ENCODE peak calls at places on chromosomes 1 and 21, in four cellular contexts. One of them, this sample, is unnamed.

GRCh38 chr1:217275617-217276398 is 355.1 kb downstream of the GPATCH2 start:
- DNase-seq in A549: no peak
- DNase-seq in transverse colon: no peak
- DNase-seq in uterus: no peak
- DNase-seq in this sample: no peak

GRCh38 chr1:2480236-2480985 is 4.3 kb downstream of the PLCH2 start:
- DNase-seq in A549: no peak
- DNase-seq in transverse colon: no peak
- DNase-seq in uterus: no peak
- DNase-seq in this sample: no peak

GRCh38 chr1:6470132-6471085 is 4.4 kb upstream of the TNFRSF25 start:
- DNase-seq in A549: no peak
- DNase-seq in transverse colon: no peak
- DNase-seq in uterus: no peak
- DNase-seq in this sample: no peak

GRCh38 chr1:58573705-58574591 is 3.1 kb downstream of the TACSTD2 start:
- DNase-seq in A549: no peak
- DNase-seq in transverse colon: no peak
- DNase-seq in uterus: no peak
- DNase-seq in this sample: no peak

GRCh38 chr21:34974162-34974981 is 74.7 kb downstream of the RUNX1 start:
- DNase-seq in A549: no peak
- DNase-seq in transverse colon: no peak
- DNase-seq in uterus: no peak
- DNase-seq in this sample: no peak

GRCh38 chr1:38258085-38258484 is 211.5 kb upstream of the POU3F1 start:
- DNase-seq in A549: no peak
- DNase-seq in transverse colon: no peak
- DNase-seq in uterus: no peak
- DNase-seq in this sample: no peak

GRCh38 chr21:35932232-35932911 is 128.0 kb downstream of the SETD4 start:
- DNase-seq in A549: no peak
- DNase-seq in transverse colon: peak; percentile 37
- DNase-seq in uterus: peak; percentile 66
- DNase-seq in this sample: no peak

GRCh38 chr1:15007842-15008241 is 145.7 kb upstream of the TMEM51 start:
- DNase-seq in A549: no peak
- DNase-seq in transverse colon: no peak
- DNase-seq in uterus: no peak
- DNase-seq in this sample: no peak

GRCh38 chr1:112904071-112904830 is 51.7 kb downstream of the SLC16A1 start:
- DNase-seq in A549: no peak
- DNase-seq in transverse colon: no peak
- DNase-seq in uterus: no peak
- DNase-seq in this sample: no peak

GRCh38 chr1:3911981-3912808 is 12.1 kb upstream of the C1orf174 start:
- DNase-seq in A549: no peak
- DNase-seq in transverse colon: peak; percentile 6
- DNase-seq in uterus: no peak
- DNase-seq in this sample: no peak

GRCh38 chr1:3911521-3911845 is 11.4 kb upstream of the C1orf174 start:
- DNase-seq in A549: no peak
- DNase-seq in transverse colon: no peak
- DNase-seq in uterus: no peak
- DNase-seq in this sample: no peak

GRCh38 chr1:3909615-3910014 is 9.5 kb upstream of the C1orf174 start:
- DNase-seq in A549: no peak
- DNase-seq in transverse colon: no peak
- DNase-seq in uterus: no peak
- DNase-seq in this sample: no peak

GRCh38 chr1:3910049-3910731 is 10.1 kb upstream of the C1orf174 start:
- DNase-seq in A549: no peak
- DNase-seq in transverse colon: no peak
- DNase-seq in uterus: no peak
- DNase-seq in this sample: no peak

GRCh38 chr1:3910769-3911520 is 10.9 kb upstream of the C1orf174 start:
- DNase-seq in A549: peak; percentile 70
- DNase-seq in transverse colon: peak; percentile 82
- DNase-seq in uterus: peak; percentile 52
- DNase-seq in this sample: peak; percentile 70
- TF ChIP-seq CTCF in A549: peak; percentile 64
- TF ChIP-seq CTCF in transverse colon: peak; percentile 60
- TF ChIP-seq CTCF in uterus: peak; percentile 64
- TF ChIP-seq CTCF in this sample: peak; percentile 67

GRCh38 chr1:61436016-61436415 is 288.9 kb downstream of the TM2D1 start:
- DNase-seq in A549: no peak
- DNase-seq in transverse colon: no peak
- DNase-seq in uterus: no peak
- DNase-seq in this sample: no peak
- TF ChIP-seq CTCF in A549: no peak
- TF ChIP-seq CTCF in transverse colon: no peak
- TF ChIP-seq CTCF in uterus: no peak
- TF ChIP-seq CTCF in this sample: no peak

DNA sequence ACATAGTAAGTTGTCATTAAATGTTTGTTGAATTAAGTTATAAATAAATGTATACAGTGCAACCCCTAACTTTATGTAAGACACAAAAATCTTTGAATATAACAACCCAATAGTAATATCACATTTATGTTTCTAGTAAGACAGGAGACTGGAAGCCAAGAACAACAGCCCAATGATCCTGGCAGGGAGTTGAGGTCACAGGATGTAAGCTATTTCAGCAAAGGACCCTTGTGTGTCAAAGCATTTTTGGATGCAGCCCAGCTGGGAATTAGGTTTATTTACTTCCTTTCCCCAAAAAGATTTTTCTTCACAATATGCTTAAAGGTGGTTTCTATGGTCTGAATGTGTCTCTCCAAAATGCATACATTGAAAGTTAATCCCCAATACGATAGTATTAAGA is 34.0 kb upstream of the ABCA4 start:
- DNase-seq in A549: no peak
- DNase-seq in transverse colon: no peak
- DNase-seq in uterus: no peak
- DNase-seq in this sample: no peak
- TF ChIP-seq CTCF in A549: no peak
- TF ChIP-seq CTCF in transverse colon: no peak
- TF ChIP-seq CTCF in uterus: no peak
- TF ChIP-seq CTCF in this sample: no peak

GRCh38 chr1:224459936-224460335 is 25.3 kb upstream of the WDR26 start:
- DNase-seq in A549: no peak
- DNase-seq in transverse colon: no peak
- DNase-seq in uterus: no peak
- DNase-seq in this sample: no peak

GRCh38 chr1:224459051-224459450 is 24.5 kb upstream of the WDR26 start:
- DNase-seq in A549: no peak
- DNase-seq in transverse colon: no peak
- DNase-seq in uterus: no peak
- DNase-seq in this sample: no peak

GRCh38 chr1:224456637-224456953 is 22.0 kb upstream of the WDR26 start:
- DNase-seq in A549: no peak
- DNase-seq in transverse colon: no peak
- DNase-seq in uterus: no peak
- DNase-seq in this sample: no peak

GRCh38 chr1:224458296-224458695 is 23.7 kb upstream of the WDR26 start:
- DNase-seq in A549: no peak
- DNase-seq in transverse colon: no peak
- DNase-seq in uterus: no peak
- DNase-seq in this sample: no peak

DNA sequence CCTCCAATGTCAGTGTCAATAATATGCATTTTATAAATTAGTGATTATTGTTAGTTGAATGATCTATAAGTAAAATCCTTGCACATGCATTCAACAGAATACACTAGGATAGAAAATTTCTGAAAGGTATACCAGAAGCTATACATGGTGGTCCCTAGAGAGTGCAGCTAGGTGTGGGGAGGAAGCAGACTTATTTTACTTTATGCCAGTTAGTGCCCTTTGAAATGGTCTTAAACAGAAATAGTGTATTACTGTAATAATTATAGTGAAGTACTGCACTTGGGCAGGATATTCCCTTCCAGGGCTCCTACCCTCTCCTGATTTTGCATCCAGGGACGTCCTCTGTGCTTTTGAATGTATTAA is 23.2 kb upstream of the WDR26 start:
- DNase-seq in A549: no peak
- DNase-seq in transverse colon: no peak
- DNase-seq in uterus: no peak
- DNase-seq in this sample: no peak
- TF ChIP-seq CTCF in A549: no peak
- TF ChIP-seq CTCF in transverse colon: no peak
- TF ChIP-seq CTCF in uterus: no peak
- TF ChIP-seq CTCF in this sample: no peak

DNA sequence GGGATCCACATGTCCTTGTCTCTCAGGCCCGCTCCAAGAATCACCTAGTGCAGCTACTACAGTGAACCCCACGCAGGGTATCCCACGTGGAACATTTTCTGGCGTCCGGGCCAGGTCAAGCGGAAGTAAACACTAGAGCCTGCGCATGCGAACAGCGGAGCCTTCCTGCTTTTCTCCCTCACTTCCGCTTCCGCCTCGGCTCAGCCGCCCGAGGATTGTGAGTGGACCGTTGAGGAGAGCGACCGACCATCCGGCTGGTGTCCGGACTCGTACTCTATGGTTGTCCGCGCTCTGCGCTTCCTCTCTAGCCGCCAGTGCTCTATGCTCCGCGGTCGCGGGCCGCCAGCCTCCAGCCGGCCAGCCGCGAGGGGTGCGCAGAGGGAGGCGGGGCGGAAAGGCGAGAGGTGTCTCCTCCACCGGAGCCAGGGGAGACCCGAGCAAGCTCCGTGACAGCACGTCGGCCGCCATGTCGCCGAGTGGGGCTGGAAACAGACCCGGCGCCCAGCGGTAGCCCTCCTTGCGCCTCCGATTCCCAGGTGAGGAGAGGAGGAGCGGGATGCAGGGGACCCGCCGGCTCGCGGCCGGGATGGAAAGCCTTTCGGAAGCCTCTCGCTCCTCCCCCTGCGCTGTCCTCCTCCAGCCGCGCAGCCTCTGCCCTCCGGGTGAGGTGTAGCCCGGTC is at the start of the genes CNST and TFB2M:
- DNase-seq in A549: peak; percentile 94
- DNase-seq in transverse colon: peak; percentile 98
- DNase-seq in uterus: peak; percentile 98
- DNase-seq in this sample: peak; percentile 95
- TF ChIP-seq CTCF in A549: no peak
- TF ChIP-seq CTCF in transverse colon: no peak
- TF ChIP-seq CTCF in uterus: no peak
- TF ChIP-seq CTCF in this sample: no peak

DNA sequence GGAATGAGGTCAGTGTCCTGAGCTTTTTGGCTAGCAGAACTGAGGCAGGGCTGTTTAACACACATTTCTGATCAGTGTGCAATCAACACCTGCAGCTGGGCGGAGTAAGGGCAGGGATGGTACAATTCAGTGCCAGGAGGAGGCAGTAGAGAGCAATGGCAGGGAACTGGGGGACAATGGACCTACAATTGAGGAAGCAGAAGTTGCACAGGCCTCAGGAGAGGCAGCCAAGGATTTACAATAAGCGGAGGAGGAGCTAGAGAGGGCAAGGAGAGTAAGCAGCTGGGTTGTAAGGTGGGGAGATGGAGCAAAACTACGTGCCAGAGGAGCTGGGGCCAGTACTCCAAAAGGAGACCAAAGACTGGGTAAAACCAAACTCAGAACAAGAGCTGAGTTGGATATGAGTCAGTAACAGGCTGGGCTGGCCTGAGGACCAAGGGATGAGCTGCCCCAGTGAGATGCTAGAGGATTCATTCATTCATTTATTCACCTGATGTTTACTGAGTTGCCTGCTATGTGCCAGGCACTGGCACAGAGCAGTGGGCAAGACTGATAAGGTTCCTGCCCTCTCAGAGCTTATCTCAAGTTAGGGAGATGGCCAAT is 10.4 kb upstream of the GALE start:
- DNase-seq in A549: no peak
- DNase-seq in transverse colon: peak; percentile 85
- DNase-seq in uterus: no peak
- DNase-seq in this sample: peak; percentile 47
- TF ChIP-seq CTCF in A549: peak; percentile 35
- TF ChIP-seq CTCF in transverse colon: peak; percentile 52
- TF ChIP-seq CTCF in uterus: peak; percentile 14
- TF ChIP-seq CTCF in this sample: peak; percentile 78

GRCh38 chr1:156973464-156973863 is 53.0 kb downstream of the LRRC71 start:
- DNase-seq in A549: no peak
- DNase-seq in transverse colon: no peak
- DNase-seq in uterus: no peak
- DNase-seq in this sample: no peak

GRCh38 chr1:156969496-156969895 is 49.1 kb downstream of the LRRC71 start:
- DNase-seq in A549: no peak
- DNase-seq in transverse colon: no peak
- DNase-seq in uterus: no peak
- DNase-seq in this sample: no peak

GRCh38 chr1:156975084-156975483 is 54.7 kb downstream of the LRRC71 start:
- DNase-seq in A549: no peak
- DNase-seq in transverse colon: no peak
- DNase-seq in uterus: no peak
- DNase-seq in this sample: no peak

GRCh38 chr1:156964431-156964830 is 44.0 kb downstream of the LRRC71 start:
- DNase-seq in A549: no peak
- DNase-seq in transverse colon: no peak
- DNase-seq in uterus: no peak
- DNase-seq in this sample: no peak

GRCh38 chr1:156970017-156970416 is 49.6 kb downstream of the LRRC71 start:
- DNase-seq in A549: peak; percentile 8
- DNase-seq in transverse colon: no peak
- DNase-seq in uterus: no peak
- DNase-seq in this sample: no peak
- TF ChIP-seq CTCF in A549: peak; percentile 11
- TF ChIP-seq CTCF in transverse colon: no peak
- TF ChIP-seq CTCF in uterus: no peak
- TF ChIP-seq CTCF in this sample: no peak

GRCh38 chr1:226201029-226201593 is 14.6 kb upstream of the ACBD3 start:
- DNase-seq in A549: no peak
- DNase-seq in transverse colon: peak; percentile 20
- DNase-seq in uterus: no peak
- DNase-seq in this sample: no peak

GRCh38 chr1:226203237-226203636 is 16.7 kb upstream of the ACBD3 start:
- DNase-seq in A549: no peak
- DNase-seq in transverse colon: no peak
- DNase-seq in uterus: no peak
- DNase-seq in this sample: no peak

GRCh38 chr1:226204198-226204597 is 17.7 kb upstream of the ACBD3 start:
- DNase-seq in A549: no peak
- DNase-seq in transverse colon: no peak
- DNase-seq in uterus: no peak
- DNase-seq in this sample: no peak

GRCh38 chr1:226203693-226204092 is 17.2 kb upstream of the ACBD3 start:
- DNase-seq in A549: no peak
- DNase-seq in transverse colon: no peak
- DNase-seq in uterus: no peak
- DNase-seq in this sample: no peak

GRCh38 chr1:226202246-226202645 is 15.7 kb upstream of the ACBD3 start:
- DNase-seq in A549: no peak
- DNase-seq in transverse colon: no peak
- DNase-seq in uterus: no peak
- DNase-seq in this sample: no peak
- TF ChIP-seq CTCF in A549: no peak
- TF ChIP-seq CTCF in transverse colon: no peak
- TF ChIP-seq CTCF in uterus: no peak
- TF ChIP-seq CTCF in this sample: no peak